ENCODE peak calls at places on chromosomes 3 and 15, in nine cellular contexts. U is breast epithelium; X is lung; R is tibial artery; I is stomach; N is small intestine; S is heart right ventricle; D is psoas muscle; C is CD4-positive, alpha-beta T cell. M is an unnamed sample.

GRCh38 chr15:71595846-71596553 is 214.4 kb upstream of the NR2E3 start:
- DNase-seq in U (no peak), X (no peak), R (no peak), I (no peak), N (no peak), S (no peak), D (no peak), C (no peak), M (no peak)

GRCh38 chr15:53384417-53384816 is 375.0 kb downstream of the WDR72 start:
- DNase-seq in U (no peak), X (no peak), R (no peak), I (peak; percentile 29), N (peak; percentile 6), S (no peak), D (no peak), C (no peak), M (no peak)

GRCh38 chr3:47803478-47804025 is 614 bp downstream of the DHX30 start:
- DNase-seq in U (no peak), X (no peak), R (no peak), I (no peak), N (no peak), S (no peak), D (no peak), C (no peak), M (no peak)

GRCh38 chr15:83320404-83320803 is 35.9 kb upstream of the BNC1 start:
- DNase-seq in U (no peak), X (no peak), R (no peak), I (no peak), N (no peak), S (no peak), D (no peak), C (no peak), M (no peak)

GRCh38 chr3:69079269-69080159 is 651 bp downstream of the UBA3 start:
- DNase-seq in U (no peak), X (no peak), R (no peak), I (no peak), N (no peak), S (peak; percentile 35), D (peak; percentile 25), C (no peak), M (no peak)

GRCh38 chr15:29666241-29666640 is 156.0 kb downstream of the TJP1 start:
- DNase-seq in U (no peak), X (no peak), R (no peak), I (no peak), N (no peak), S (no peak), D (no peak), C (no peak), M (no peak)

GRCh38 chr15:84880007-84880406 is 4.5 kb upstream of the SLC28A1 start:
- DNase-seq in U (no peak), X (no peak), R (no peak), I (no peak), N (no peak), S (no peak), D (no peak), C (no peak), M (no peak)

GRCh38 chr15:66834863-66835557 is 133.0 kb downstream of the SMAD6 start:
- DNase-seq in U (no peak), X (peak; percentile 62), R (no peak), I (no peak), N (no peak), S (no peak), D (no peak), C (no peak), M (no peak)

GRCh38 chr3:23501201-23501824 is 298.2 kb downstream of the UBE2E2 start:
- DNase-seq in U (no peak), X (no peak), R (no peak), I (no peak), N (no peak), S (no peak), D (no peak), C (no peak), M (no peak)

GRCh38 chr3:136818191-136818850 is 605 bp upstream of the SLC35G2 start:
- DNase-seq in U (no peak), X (no peak), R (peak; percentile 60), I (peak; percentile 26), N (no peak), S (peak; percentile 44), D (peak; percentile 35), C (no peak), M (no peak)

GRCh38 chr15:29364429-29365078 is 94.9 kb upstream of the NSMCE3 start:
- DNase-seq in U (no peak), X (no peak), R (no peak), I (no peak), N (no peak), S (no peak), D (no peak), C (no peak), M (no peak)

GRCh38 chr3:30597131-30597768 is 9.2 kb upstream of the TGFBR2 start:
- DNase-seq in U (peak; percentile 39), X (no peak), R (no peak), I (no peak), N (peak; percentile 95), S (no peak), D (no peak), C (no peak), M (no peak)

GRCh38 chr3:196968233-196969000 is at the start of gene PIGZ:
- DNase-seq in U (no peak), X (no peak), R (no peak), I (peak; percentile 54), N (peak; percentile 51), S (peak; percentile 55), D (peak; percentile 44), C (no peak), M (peak; percentile 21)

GRCh38 chr3:48634661-48635221 is 520 bp downstream of the SLC26A6 start:
- DNase-seq in U (no peak), X (peak; percentile 53), R (peak; percentile 53), I (peak; percentile 69), N (peak; percentile 61), S (peak; percentile 62), D (peak; percentile 60), C (peak; percentile 9), M (no peak)

GRCh38 chr3:22713936-22714335 is 489.2 kb upstream of the UBE2E2 start:
- DNase-seq in U (no peak), X (no peak), R (no peak), I (no peak), N (no peak), S (no peak), D (no peak), C (no peak), M (no peak)

GRCh38 chr3:170717410-170718402 is 131.8 kb upstream of the SLC7A14 start:
- DNase-seq in U (no peak), X (peak; percentile 46), R (peak; percentile 36), I (no peak), N (peak; percentile 51), S (peak; percentile 20), D (peak; percentile 40), C (no peak), M (no peak)

GRCh38 chr3:117510396-117510795 is 800.8 kb downstream of the TUSC7 start:
- DNase-seq in U (no peak), X (no peak), R (no peak), I (no peak), N (no peak), S (no peak), D (no peak), C (no peak), M (no peak)

GRCh38 chr3:170529912-170530311 is 56.0 kb downstream of the SLC7A14 start:
- DNase-seq in U (no peak), X (no peak), R (no peak), I (no peak), N (no peak), S (no peak), D (no peak), C (no peak), M (no peak)

GRCh38 chr3:126422571-126423091 is 27.9 kb downstream of the CFAP100 start:
- DNase-seq in U (no peak), X (no peak), R (no peak), I (peak; percentile 22), N (no peak), S (no peak), D (no peak), C (no peak), M (no peak)

GRCh38 chr3:143269741-143270140 is 150.2 kb downstream of the CHST2 start:
- DNase-seq in U (no peak), X (no peak), R (no peak), I (no peak), N (no peak), S (no peak), D (no peak), C (no peak), M (no peak)
- H3K9me3 ChIP-seq in U (no peaks in the 10 kb centered on the region), X (no peaks in the 10 kb centered on the region), R (no peaks in the 10 kb centered on the region), I (no peaks in the 10 kb centered on the region), N (no peaks in the 10 kb centered on the region), S (no peaks in the 10 kb centered on the region), D (no peaks in the 10 kb centered on the region), C (no peaks in the 10 kb centered on the region), M (no peaks in the 10 kb centered on the region)

GRCh38 chr3:193499801-193500485 is 54.8 kb downstream of the ATP13A4 start:
- DNase-seq in U (no peak), X (no peak), R (no peak), I (no peak), N (no peak), S (no peak), D (no peak), C (no peak), M (no peak)
- H3K9me3 ChIP-seq in U (no peaks in the 10 kb centered on the region), X (no peaks in the 10 kb centered on the region), R (no peaks in the 10 kb centered on the region), I (no peaks in the 10 kb centered on the region), N (no peaks in the 10 kb centered on the region), S (no peaks in the 10 kb centered on the region), D (no peaks in the 10 kb centered on the region), C (no peaks in the 10 kb centered on the region), M (no peaks in the 10 kb centered on the region)

DNA sequence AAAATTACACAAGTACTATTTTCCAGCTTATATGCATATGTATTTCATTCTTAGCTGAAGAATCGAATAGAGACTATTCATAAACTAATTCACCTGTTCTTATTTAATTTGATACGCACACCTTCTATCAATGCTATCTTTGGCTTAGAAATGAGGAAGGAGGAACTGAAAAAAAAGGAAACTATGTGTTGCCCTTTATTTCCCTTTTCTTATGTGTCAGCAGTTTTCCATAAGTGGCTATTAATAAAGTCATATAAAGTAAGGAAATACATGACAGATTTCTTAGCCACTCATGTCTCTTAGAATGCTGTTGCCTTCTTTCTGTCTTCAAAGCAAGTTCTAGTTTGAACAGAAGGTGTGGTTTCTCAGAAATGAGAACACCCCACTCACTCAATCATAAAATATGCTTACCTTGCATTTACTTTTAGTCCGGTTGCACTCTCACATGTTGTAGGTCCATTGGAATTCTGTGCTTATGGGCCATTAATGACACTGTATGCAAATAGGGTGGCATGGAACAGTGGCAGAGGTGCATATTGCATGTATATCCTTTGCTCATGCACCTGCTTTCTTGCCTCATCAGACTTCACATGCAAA is 640.5 kb upstream of the GRM7 start:
- DNase-seq in U (no peak), X (no peak), R (no peak), I (no peak), N (no peak), S (no peak), D (no peak), C (no peak), M (no peak)
- H3K9me3 ChIP-seq in U (no peaks in the 10 kb centered on the region), X (no peaks in the 10 kb centered on the region), R (no peaks in the 10 kb centered on the region), I (no peaks in the 10 kb centered on the region), N (no peaks in the 10 kb centered on the region), S (no peaks in the 10 kb centered on the region), D (no peaks in the 10 kb centered on the region), C (no peaks in the 10 kb centered on the region), M (no peaks in the 10 kb centered on the region)

DNA sequence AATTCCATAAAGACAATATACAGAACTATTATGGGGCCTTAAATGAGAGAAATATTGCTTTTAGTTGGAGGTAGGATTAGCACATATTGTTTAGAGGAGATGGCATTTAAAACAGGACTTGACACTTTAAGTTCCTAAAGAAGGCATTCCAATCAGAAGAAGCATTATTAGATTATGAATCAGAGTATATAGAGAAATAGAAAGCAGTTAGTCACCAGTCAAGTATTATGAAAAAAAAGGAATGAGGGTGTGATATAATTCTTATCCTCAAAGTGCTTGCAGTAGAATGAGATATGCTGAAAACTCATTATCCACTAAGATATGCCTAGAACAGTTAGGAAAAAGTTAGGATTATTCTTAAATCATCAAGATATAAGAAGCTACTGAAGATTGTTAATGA is 456.2 kb downstream of the ZNF385D start:
- DNase-seq in U (no peak), X (no peak), R (no peak), I (no peak), N (no peak), S (no peak), D (no peak), C (no peak), M (no peak)
- H3K9me3 ChIP-seq in U (no peaks in the 10 kb centered on the region), X (no peaks in the 10 kb centered on the region), R (no peaks in the 10 kb centered on the region), I (peaks cover 16% of the 10 kb centered on the region), N (no peaks in the 10 kb centered on the region), S (no peaks in the 10 kb centered on the region), D (peaks cover 2% of the 10 kb centered on the region), C (no peaks in the 10 kb centered on the region), M (no peaks in the 10 kb centered on the region)

M was measured in T-helper 17 cell.